ENCODE peak calls at places on chromosome 12, in five cellular contexts. One of them, this sample, is unnamed.

GRCh38 chr12:20272801-20273200 is 95.5 kb upstream of the PDE3A start:
- DNase-seq in SHP77: no peak
- DNase-seq in body of pancreas: no peak
- DNase-seq in activated CD4-positive, CD25-positive, alpha-beta regulatory T cell: no peak
- DNase-seq in stimulated activated CD4-positive, alpha-beta T cell treated with anti-CD3 and anti-CD28 coated beads, Interleukin-1b, Interleukin-23, amount 100 ng/mL, for 1 hour: no peak
- DNase-seq in this sample: no peak

GRCh38 chr12:124390442-124391116 is 95.7 kb downstream of the RFLNA start:
- DNase-seq in stimulated activated CD4-positive, alpha-beta T cell treated with anti-CD3 and anti-CD28 coated beads, Interleukin-1b, Interleukin-23, amount 100 ng/mL, for 1 hour: no peak
- DNase-seq in SHP77: no peak
- DNase-seq in activated CD4-positive, CD25-positive, alpha-beta regulatory T cell: no peak
- DNase-seq in body of pancreas: no peak
- DNase-seq in this sample: peak

GRCh38 chr12:15688202-15688736 is 100.9 kb downstream of the EPS8 start:
- DNase-seq in SHP77: no peak
- DNase-seq in body of pancreas: peak
- DNase-seq in stimulated activated CD4-positive, alpha-beta T cell treated with anti-CD3 and anti-CD28 coated beads, Interleukin-1b, Interleukin-23, amount 100 ng/mL, for 1 hour: no peak
- DNase-seq in activated CD4-positive, CD25-positive, alpha-beta regulatory T cell: no peak
- DNase-seq in this sample: peak

GRCh38 chr12:30043151-30043550 is 259.4 kb upstream of the TMTC1 start:
- DNase-seq in SHP77: no peak
- DNase-seq in stimulated activated CD4-positive, alpha-beta T cell treated with anti-CD3 and anti-CD28 coated beads, Interleukin-1b, Interleukin-23, amount 100 ng/mL, for 1 hour: no peak
- DNase-seq in activated CD4-positive, CD25-positive, alpha-beta regulatory T cell: no peak
- DNase-seq in body of pancreas: no peak
- DNase-seq in this sample: no peak

GRCh38 chr12:111807232-111807631 is 34.8 kb upstream of the MAPKAPK5 start:
- DNase-seq in SHP77: no peak
- DNase-seq in activated CD4-positive, CD25-positive, alpha-beta regulatory T cell: no peak
- DNase-seq in body of pancreas: no peak
- DNase-seq in stimulated activated CD4-positive, alpha-beta T cell treated with anti-CD3 and anti-CD28 coated beads, Interleukin-1b, Interleukin-23, amount 100 ng/mL, for 1 hour: no peak
- DNase-seq in this sample: no peak

GRCh38 chr12:27524839-27525238 is 833 bp downstream of the PPFIBP1 start:
- DNase-seq in activated CD4-positive, CD25-positive, alpha-beta regulatory T cell: no peak
- DNase-seq in SHP77: peak
- DNase-seq in stimulated activated CD4-positive, alpha-beta T cell treated with anti-CD3 and anti-CD28 coated beads, Interleukin-1b, Interleukin-23, amount 100 ng/mL, for 1 hour: no peak
- DNase-seq in body of pancreas: no peak
- DNase-seq in this sample: no peak

GRCh38 chr12:45379261-45379660 is 163.4 kb downstream of the ANO6 start:
- DNase-seq in activated CD4-positive, CD25-positive, alpha-beta regulatory T cell: no peak
- DNase-seq in stimulated activated CD4-positive, alpha-beta T cell treated with anti-CD3 and anti-CD28 coated beads, Interleukin-1b, Interleukin-23, amount 100 ng/mL, for 1 hour: no peak
- DNase-seq in SHP77: no peak
- DNase-seq in body of pancreas: no peak
- DNase-seq in this sample: no peak

GRCh38 chr12:110244829-110245228 is 36.2 kb upstream of the ATP2A2 start:
- DNase-seq in activated CD4-positive, CD25-positive, alpha-beta regulatory T cell: no peak
- DNase-seq in body of pancreas: no peak
- DNase-seq in SHP77: no peak
- DNase-seq in stimulated activated CD4-positive, alpha-beta T cell treated with anti-CD3 and anti-CD28 coated beads, Interleukin-1b, Interleukin-23, amount 100 ng/mL, for 1 hour: no peak
- DNase-seq in this sample: no peak

GRCh38 chr12:31234955-31235867 is 90.7 kb downstream of the SINHCAF start:
- DNase-seq in stimulated activated CD4-positive, alpha-beta T cell treated with anti-CD3 and anti-CD28 coated beads, Interleukin-1b, Interleukin-23, amount 100 ng/mL, for 1 hour: no peak
- DNase-seq in body of pancreas: peak
- DNase-seq in SHP77: peak
- DNase-seq in activated CD4-positive, CD25-positive, alpha-beta regulatory T cell: no peak
- DNase-seq in this sample: peak

GRCh38 chr12:92034858-92035401 is 110.7 kb downstream of the BTG1 start:
- DNase-seq in stimulated activated CD4-positive, alpha-beta T cell treated with anti-CD3 and anti-CD28 coated beads, Interleukin-1b, Interleukin-23, amount 100 ng/mL, for 1 hour: peak
- DNase-seq in body of pancreas: peak
- DNase-seq in SHP77: peak
- DNase-seq in activated CD4-positive, CD25-positive, alpha-beta regulatory T cell: no peak
- DNase-seq in this sample: peak

GRCh38 chr12:1083888-1084262 is 92.9 kb downstream of the ERC1 start:
- DNase-seq in stimulated activated CD4-positive, alpha-beta T cell treated with anti-CD3 and anti-CD28 coated beads, Interleukin-1b, Interleukin-23, amount 100 ng/mL, for 1 hour: no peak
- DNase-seq in SHP77: no peak
- DNase-seq in activated CD4-positive, CD25-positive, alpha-beta regulatory T cell: no peak
- DNase-seq in body of pancreas: peak
- DNase-seq in this sample: no peak

GRCh38 chr12:80353254-80353653 is 90.8 kb upstream of the PTPRQ start:
- DNase-seq in SHP77: no peak
- DNase-seq in activated CD4-positive, CD25-positive, alpha-beta regulatory T cell: no peak
- DNase-seq in stimulated activated CD4-positive, alpha-beta T cell treated with anti-CD3 and anti-CD28 coated beads, Interleukin-1b, Interleukin-23, amount 100 ng/mL, for 1 hour: no peak
- DNase-seq in body of pancreas: no peak
- DNase-seq in this sample: no peak

GRCh38 chr12:124545508-124546418 is 21.6 kb downstream of the NCOR2 start:
- DNase-seq in body of pancreas: no peak
- DNase-seq in SHP77: no peak
- DNase-seq in activated CD4-positive, CD25-positive, alpha-beta regulatory T cell: no peak
- DNase-seq in stimulated activated CD4-positive, alpha-beta T cell treated with anti-CD3 and anti-CD28 coated beads, Interleukin-1b, Interleukin-23, amount 100 ng/mL, for 1 hour: no peak
- DNase-seq in this sample: no peak

GRCh38 chr12:52132754-52133161 is 53.3 kb downstream of the SMIM41 start:
- DNase-seq in activated CD4-positive, CD25-positive, alpha-beta regulatory T cell: no peak
- DNase-seq in SHP77: no peak
- DNase-seq in stimulated activated CD4-positive, alpha-beta T cell treated with anti-CD3 and anti-CD28 coated beads, Interleukin-1b, Interleukin-23, amount 100 ng/mL, for 1 hour: no peak
- DNase-seq in body of pancreas: no peak
- DNase-seq in this sample: peak

GRCh38 chr12:108358580-108358965 is 19.5 kb upstream of the CMKLR1 start:
- DNase-seq in stimulated activated CD4-positive, alpha-beta T cell treated with anti-CD3 and anti-CD28 coated beads, Interleukin-1b, Interleukin-23, amount 100 ng/mL, for 1 hour: no peak
- DNase-seq in activated CD4-positive, CD25-positive, alpha-beta regulatory T cell: no peak
- DNase-seq in SHP77: no peak
- DNase-seq in body of pancreas: no peak
- DNase-seq in this sample: no peak

This sample was measured in psoas muscle.